ENCODE peak calls at places on chromosomes 16 and 17, in nine cellular contexts. One of them, this sample, is unnamed.

GRCh38 chr17:9016941-9017552 is 4.3 kb upstream of the NTN1 start:
- DNase-seq in activated CD4-positive, alpha-beta memory T cell treated with anti-CD3 and anti-CD28 coated beads, Interleukin-2, amount 10 ng/mL, durations not matched to agents 7 days and 5 days: no peak
- DNase-seq in HS-27A: no peak
- DNase-seq in midbrain: no peak
- DNase-seq in brain microvascular endothelial cell: no peak
- DNase-seq in NCI-H1930: no peak
- DNase-seq in memory B cell: no peak
- DNase-seq in anterior cingulate cortex: no peak
- DNase-seq in upper lobe of right lung: no peak
- DNase-seq in this sample: no peak

GRCh38 chr17:48213797-48214196 is 106.2 kb downstream of the SNX11 start:
- DNase-seq in activated CD4-positive, alpha-beta memory T cell treated with anti-CD3 and anti-CD28 coated beads, Interleukin-2, amount 10 ng/mL, durations not matched to agents 7 days and 5 days: no peak
- DNase-seq in HS-27A: no peak
- DNase-seq in midbrain: no peak
- DNase-seq in brain microvascular endothelial cell: no peak
- DNase-seq in NCI-H1930: no peak
- DNase-seq in memory B cell: no peak
- DNase-seq in anterior cingulate cortex: no peak
- DNase-seq in upper lobe of right lung: no peak
- DNase-seq in this sample: no peak

GRCh38 chr17:76631821-76632565 is 11.6 kb downstream of the ST6GALNAC1 start:
- DNase-seq in activated CD4-positive, alpha-beta memory T cell treated with anti-CD3 and anti-CD28 coated beads, Interleukin-2, amount 10 ng/mL, durations not matched to agents 7 days and 5 days: no peak
- DNase-seq in HS-27A: no peak
- DNase-seq in midbrain: no peak
- DNase-seq in brain microvascular endothelial cell: no peak
- DNase-seq in NCI-H1930: no peak
- DNase-seq in memory B cell: no peak
- DNase-seq in anterior cingulate cortex: no peak
- DNase-seq in upper lobe of right lung: no peak
- DNase-seq in this sample: no peak

GRCh38 chr17:8333281-8333680 is 6.4 kb upstream of the ODF4 start:
- DNase-seq in activated CD4-positive, alpha-beta memory T cell treated with anti-CD3 and anti-CD28 coated beads, Interleukin-2, amount 10 ng/mL, durations not matched to agents 7 days and 5 days: no peak
- DNase-seq in HS-27A: no peak
- DNase-seq in midbrain: no peak
- DNase-seq in brain microvascular endothelial cell: no peak
- DNase-seq in NCI-H1930: no peak
- DNase-seq in memory B cell: no peak
- DNase-seq in anterior cingulate cortex: no peak
- DNase-seq in upper lobe of right lung: no peak
- DNase-seq in this sample: no peak

GRCh38 chr16:9297437-9298113 is 206.1 kb downstream of the HAPSTR1 start:
- DNase-seq in activated CD4-positive, alpha-beta memory T cell treated with anti-CD3 and anti-CD28 coated beads, Interleukin-2, amount 10 ng/mL, durations not matched to agents 7 days and 5 days: no peak
- DNase-seq in HS-27A: no peak
- DNase-seq in midbrain: peak
- DNase-seq in brain microvascular endothelial cell: no peak
- DNase-seq in NCI-H1930: peak
- DNase-seq in memory B cell: no peak
- DNase-seq in anterior cingulate cortex: no peak
- DNase-seq in upper lobe of right lung: no peak
- DNase-seq in this sample: peak

GRCh38 chr17:80832266-80832676 is 159.4 kb upstream of the CHMP6 start:
- DNase-seq in activated CD4-positive, alpha-beta memory T cell treated with anti-CD3 and anti-CD28 coated beads, Interleukin-2, amount 10 ng/mL, durations not matched to agents 7 days and 5 days: no peak
- DNase-seq in HS-27A: no peak
- DNase-seq in midbrain: peak
- DNase-seq in brain microvascular endothelial cell: peak
- DNase-seq in NCI-H1930: no peak
- DNase-seq in memory B cell: no peak
- DNase-seq in anterior cingulate cortex: no peak
- DNase-seq in upper lobe of right lung: peak
- DNase-seq in this sample: no peak

GRCh38 chr17:49508061-49508865 is 13.2 kb downstream of the NGFR start:
- DNase-seq in activated CD4-positive, alpha-beta memory T cell treated with anti-CD3 and anti-CD28 coated beads, Interleukin-2, amount 10 ng/mL, durations not matched to agents 7 days and 5 days: no peak
- DNase-seq in HS-27A: no peak
- DNase-seq in midbrain: no peak
- DNase-seq in brain microvascular endothelial cell: no peak
- DNase-seq in NCI-H1930: no peak
- DNase-seq in memory B cell: no peak
- DNase-seq in anterior cingulate cortex: no peak
- DNase-seq in upper lobe of right lung: no peak
- DNase-seq in this sample: peak

GRCh38 chr17:28957992-28958355 is 6.7 kb upstream of the PHF12 start:
- DNase-seq in activated CD4-positive, alpha-beta memory T cell treated with anti-CD3 and anti-CD28 coated beads, Interleukin-2, amount 10 ng/mL, durations not matched to agents 7 days and 5 days: no peak
- DNase-seq in HS-27A: no peak
- DNase-seq in midbrain: no peak
- DNase-seq in brain microvascular endothelial cell: no peak
- DNase-seq in NCI-H1930: no peak
- DNase-seq in memory B cell: no peak
- DNase-seq in anterior cingulate cortex: no peak
- DNase-seq in upper lobe of right lung: no peak
- DNase-seq in this sample: no peak

GRCh38 chr16:19513377-19514053 is 8.4 kb downstream of the GDE1 start:
- DNase-seq in activated CD4-positive, alpha-beta memory T cell treated with anti-CD3 and anti-CD28 coated beads, Interleukin-2, amount 10 ng/mL, durations not matched to agents 7 days and 5 days: no peak
- DNase-seq in HS-27A: no peak
- DNase-seq in midbrain: no peak
- DNase-seq in brain microvascular endothelial cell: no peak
- DNase-seq in NCI-H1930: no peak
- DNase-seq in memory B cell: no peak
- DNase-seq in anterior cingulate cortex: no peak
- DNase-seq in upper lobe of right lung: no peak
- DNase-seq in this sample: no peak

GRCh38 chr17:82120148-82120547 is 22.1 kb upstream of the FASN start:
- DNase-seq in activated CD4-positive, alpha-beta memory T cell treated with anti-CD3 and anti-CD28 coated beads, Interleukin-2, amount 10 ng/mL, durations not matched to agents 7 days and 5 days: no peak
- DNase-seq in HS-27A: no peak
- DNase-seq in midbrain: no peak
- DNase-seq in brain microvascular endothelial cell: no peak
- DNase-seq in NCI-H1930: no peak
- DNase-seq in memory B cell: no peak
- DNase-seq in anterior cingulate cortex: no peak
- DNase-seq in upper lobe of right lung: no peak
- DNase-seq in this sample: no peak

GRCh38 chr16:15516609-15517008 is 82.2 kb downstream of the BMERB1 start:
- DNase-seq in activated CD4-positive, alpha-beta memory T cell treated with anti-CD3 and anti-CD28 coated beads, Interleukin-2, amount 10 ng/mL, durations not matched to agents 7 days and 5 days: no peak
- DNase-seq in HS-27A: no peak
- DNase-seq in midbrain: no peak
- DNase-seq in brain microvascular endothelial cell: no peak
- DNase-seq in NCI-H1930: no peak
- DNase-seq in memory B cell: no peak
- DNase-seq in anterior cingulate cortex: no peak
- DNase-seq in upper lobe of right lung: no peak
- DNase-seq in this sample: no peak

GRCh38 chr17:81329927-81330883 is 35.1 kb upstream of the SLC38A10 start:
- DNase-seq in activated CD4-positive, alpha-beta memory T cell treated with anti-CD3 and anti-CD28 coated beads, Interleukin-2, amount 10 ng/mL, durations not matched to agents 7 days and 5 days: no peak
- DNase-seq in HS-27A: no peak
- DNase-seq in midbrain: no peak
- DNase-seq in brain microvascular endothelial cell: no peak
- DNase-seq in NCI-H1930: no peak
- DNase-seq in memory B cell: no peak
- DNase-seq in anterior cingulate cortex: no peak
- DNase-seq in upper lobe of right lung: peak
- DNase-seq in this sample: no peak

GRCh38 chr17:8781784-8782575 is 17.2 kb downstream of the MFSD6L start:
- DNase-seq in activated CD4-positive, alpha-beta memory T cell treated with anti-CD3 and anti-CD28 coated beads, Interleukin-2, amount 10 ng/mL, durations not matched to agents 7 days and 5 days: no peak
- DNase-seq in HS-27A: no peak
- DNase-seq in midbrain: no peak
- DNase-seq in brain microvascular endothelial cell: no peak
- DNase-seq in NCI-H1930: no peak
- DNase-seq in memory B cell: no peak
- DNase-seq in anterior cingulate cortex: no peak
- DNase-seq in upper lobe of right lung: no peak
- DNase-seq in this sample: no peak

GRCh38 chr17:17874478-17874877 is 37.7 kb upstream of the SREBF1 start:
- DNase-seq in activated CD4-positive, alpha-beta memory T cell treated with anti-CD3 and anti-CD28 coated beads, Interleukin-2, amount 10 ng/mL, durations not matched to agents 7 days and 5 days: no peak
- DNase-seq in HS-27A: no peak
- DNase-seq in midbrain: no peak
- DNase-seq in brain microvascular endothelial cell: peak
- DNase-seq in NCI-H1930: no peak
- DNase-seq in memory B cell: no peak
- DNase-seq in anterior cingulate cortex: no peak
- DNase-seq in upper lobe of right lung: no peak
- DNase-seq in this sample: no peak

GRCh38 chr17:181213-182163 is at the start of gene DOC2B:
- DNase-seq in activated CD4-positive, alpha-beta memory T cell treated with anti-CD3 and anti-CD28 coated beads, Interleukin-2, amount 10 ng/mL, durations not matched to agents 7 days and 5 days: no peak
- DNase-seq in HS-27A: no peak
- DNase-seq in midbrain: peak
- DNase-seq in brain microvascular endothelial cell: no peak
- DNase-seq in NCI-H1930: peak
- DNase-seq in memory B cell: no peak
- DNase-seq in anterior cingulate cortex: no peak
- DNase-seq in upper lobe of right lung: peak
- DNase-seq in this sample: no peak

GRCh38 chr17:60231234-60231633 is 81.5 kb downstream of the CA4 start:
- DNase-seq in activated CD4-positive, alpha-beta memory T cell treated with anti-CD3 and anti-CD28 coated beads, Interleukin-2, amount 10 ng/mL, durations not matched to agents 7 days and 5 days: no peak
- DNase-seq in HS-27A: no peak
- DNase-seq in midbrain: peak
- DNase-seq in brain microvascular endothelial cell: peak
- DNase-seq in NCI-H1930: no peak
- DNase-seq in memory B cell: no peak
- DNase-seq in anterior cingulate cortex: no peak
- DNase-seq in upper lobe of right lung: no peak
- DNase-seq in this sample: no peak

GRCh38 chr16:47523342-47524006 is 62.3 kb downstream of the PHKB start:
- DNase-seq in activated CD4-positive, alpha-beta memory T cell treated with anti-CD3 and anti-CD28 coated beads, Interleukin-2, amount 10 ng/mL, durations not matched to agents 7 days and 5 days: no peak
- DNase-seq in HS-27A: no peak
- DNase-seq in midbrain: peak
- DNase-seq in brain microvascular endothelial cell: no peak
- DNase-seq in NCI-H1930: no peak
- DNase-seq in memory B cell: peak
- DNase-seq in anterior cingulate cortex: no peak
- DNase-seq in upper lobe of right lung: no peak
- DNase-seq in this sample: no peak

GRCh38 chr17:2369551-2370210 is 31.2 kb downstream of the MNT start:
- DNase-seq in activated CD4-positive, alpha-beta memory T cell treated with anti-CD3 and anti-CD28 coated beads, Interleukin-2, amount 10 ng/mL, durations not matched to agents 7 days and 5 days: no peak
- DNase-seq in HS-27A: no peak
- DNase-seq in midbrain: no peak
- DNase-seq in brain microvascular endothelial cell: no peak
- DNase-seq in NCI-H1930: no peak
- DNase-seq in memory B cell: no peak
- DNase-seq in anterior cingulate cortex: no peak
- DNase-seq in upper lobe of right lung: no peak
- DNase-seq in this sample: no peak

GRCh38 chr17:82303944-82304808 is 13.2 kb downstream of the CD7 start:
- DNase-seq in activated CD4-positive, alpha-beta memory T cell treated with anti-CD3 and anti-CD28 coated beads, Interleukin-2, amount 10 ng/mL, durations not matched to agents 7 days and 5 days: no peak
- DNase-seq in HS-27A: no peak
- DNase-seq in midbrain: no peak
- DNase-seq in brain microvascular endothelial cell: no peak
- DNase-seq in NCI-H1930: no peak
- DNase-seq in memory B cell: no peak
- DNase-seq in anterior cingulate cortex: no peak
- DNase-seq in upper lobe of right lung: peak
- DNase-seq in this sample: no peak